ENCODE peak calls at places on chromosomes 12 and 14, in four cellular contexts. R is mesendoderm, L is H9, V is H1. G is an unnamed sample.

GRCh38 chr12:68477906-68478305 is 132.8 kb upstream of the RAP1B start:
- DNase-seq in R (no peak), L (no peak), V (no peak), G (no peak)

GRCh38 chr12:102356690-102357089 is 123.7 kb downstream of the IGF1 start:
- DNase-seq in R (no peak), L (no peak), V (no peak), G (no peak)

GRCh38 chr12:53076461-53076860 is 2.7 kb downstream of the SPRYD3 start:
- DNase-seq in R (no peak), L (no peak), V (no peak), G (no peak)

GRCh38 chr12:106774808-106775524 is 484 bp downstream of the RIC8B start:
- DNase-seq in R (no peak), L (no peak), V (no peak), G (no peak)

GRCh38 chr12:93793983-93794382 is 116.8 kb downstream of the CRADD start:
- DNase-seq in R (no peak), L (no peak), V (no peak), G (peak)

GRCh38 chr12:121570467-121571283 is 10.1 kb downstream of the KDM2B start:
- DNase-seq in R (no peak), L (no peak), V (no peak), G (peak)

GRCh38 chr14:40417777-40418401 is 985.7 kb upstream of the FBXO33 start:
- DNase-seq in R (peak), L (peak), V (peak), G (no peak)

GRCh38 chr14:77186911-77187648 is 5.5 kb downstream of the TMEM63C start:
- DNase-seq in R (peak), L (no peak), V (no peak), G (peak)

GRCh38 chr14:35576856-35577255 is 42.9 kb downstream of the INSM2 start:
- DNase-seq in R (no peak), L (no peak), V (no peak), G (no peak)

GRCh38 chr14:52044791-52045522 is 23.9 kb downstream of the NID2 start:
- DNase-seq in R (no peak), L (no peak), V (no peak), G (peak)

GRCh38 chr14:65096323-65097089 is 5.8 kb downstream of the MAX start:
- DNase-seq in R (no peak), L (no peak), V (no peak), G (no peak)

GRCh38 chr12:123928274-123928865 is 44.3 kb downstream of the CCDC92 start:
- DNase-seq in R (no peak), L (no peak), V (no peak), G (no peak)

GRCh38 chr14:70254476-70254961 is 65.8 kb upstream of the SLC8A3 start:
- DNase-seq in R (peak), L (peak), V (no peak), G (peak)

GRCh38 chr14:91211017-91211416 is 33.5 kb downstream of the GPR68 start:
- DNase-seq in R (no peak), L (no peak), V (no peak), G (no peak)

GRCh38 chr14:99122521-99123125 is 149.4 kb downstream of the BCL11B start:
- DNase-seq in R (peak), L (peak), V (no peak), G (no peak)

GRCh38 chr12:48119078-48119833 is at the start of gene PFKM:
- DNase-seq in R (peak), L (peak), V (peak), G (peak)

GRCh38 chr12:45232771-45233372 is 17.0 kb downstream of the ANO6 start:
- DNase-seq in R (peak), L (peak), V (no peak), G (peak)

GRCh38 chr14:105853089-105853906 is 326.9 kb downstream of the TMEM121 start:
- DNase-seq in R (no peak), L (peak), V (no peak), G (no peak)

GRCh38 chr12:2051700-2052625 is 824 bp upstream of the CACNA1C start:
- DNase-seq in R (no peak), L (no peak), V (no peak), G (no peak)

GRCh38 chr14:56112781-56113180 is 5.4 kb upstream of the PELI2 start:
- DNase-seq in R (no peak), L (no peak), V (no peak), G (no peak)

GRCh38 chr12:51405801-51406207 is 14.6 kb upstream of the GALNT6 start:
- DNase-seq in R (no peak), L (no peak), V (no peak), G (no peak)

GRCh38 chr12:88310069-88310468 is 168.0 kb downstream of the TMTC3 start:
- DNase-seq in R (no peak), L (no peak), V (no peak), G (peak)

GRCh38 chr14:64193821-64194220 is 100.3 kb downstream of the ESR2 start:
- DNase-seq in R (peak), L (no peak), V (no peak), G (no peak)

GRCh38 chr14:54366726-54367707 is 29.8 kb upstream of the CDKN3 start:
- DNase-seq in R (peak), L (peak), V (no peak), G (peak)

GRCh38 chr14:64026600-64026999 is 173.8 kb downstream of the SYNE2 start:
- DNase-seq in R (no peak), L (no peak), V (no peak), G (no peak)

GRCh38 chr14:72615511-72616121 is 278.3 kb downstream of the DPF3 start:
- DNase-seq in R (peak), L (no peak), V (no peak), G (peak)

DNA sequence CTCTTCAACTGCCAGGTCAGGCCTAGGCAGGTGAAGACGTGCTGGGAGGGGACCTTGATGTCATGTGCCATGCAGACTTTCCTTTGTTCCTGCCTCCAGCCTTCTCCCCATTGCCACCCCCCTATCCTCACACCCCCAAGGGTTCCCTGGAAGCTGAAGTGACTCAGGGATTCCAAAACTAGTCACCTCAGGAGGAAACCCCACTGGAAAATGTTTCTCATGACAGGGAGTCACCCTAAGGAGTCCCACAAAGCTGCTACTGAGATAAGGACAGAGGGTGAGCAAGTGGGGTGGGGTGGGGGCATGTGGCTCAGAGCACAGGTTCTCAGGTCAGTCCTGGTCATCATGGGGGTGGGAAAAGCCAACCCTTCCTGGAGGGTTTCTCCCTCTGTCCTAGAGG is 2.4 kb upstream of the IL25 start:
- DNase-seq in R (no peak), L (no peak), V (no peak), G (no peak)
- H4K5ac ChIP-seq in R (no peak), L (no peak), V (no peak), G (no peak)

GRCh38 chr14:101408077-101408831 is 153.0 kb upstream of the DIO3 start:
- DNase-seq in R (no peak), L (no peak), V (no peak), G (peak)

GRCh38 chr14:101407328-101407727 is 154.0 kb upstream of the DIO3 start:
- DNase-seq in R (no peak), L (no peak), V (no peak), G (no peak)

GRCh38 chr14:101411151-101411550 is 150.1 kb upstream of the DIO3 start:
- DNase-seq in R (no peak), L (no peak), V (no peak), G (no peak)

GRCh38 chr14:101410126-101410525 is 151.2 kb upstream of the DIO3 start:
- DNase-seq in R (peak), L (no peak), V (no peak), G (no peak)

GRCh38 chr14:101409006-101409543 is 152.2 kb upstream of the DIO3 start:
- DNase-seq in R (no peak), L (no peak), V (no peak), G (no peak)
- H4K5ac ChIP-seq in R (no peak), L (no peak), V (no peak), G (no peak)

GRCh38 chr14:103574707-103575285 is 12.0 kb downstream of the COA8 start:
- DNase-seq in R (no peak), L (no peak), V (no peak), G (no peak)
- H4K5ac ChIP-seq in R (no peak), L (no peak), V (no peak), G (no peak)

GRCh38 chr14:100844082-100844408 is 18.1 kb downstream of the MEG3 start:
- DNase-seq in R (no peak), L (no peak), V (no peak), G (no peak)

GRCh38 chr14:100844846-100845245 is 18.9 kb downstream of the MEG3 start:
- DNase-seq in R (no peak), L (no peak), V (no peak), G (no peak)

GRCh38 chr14:100842799-100843198 is 16.9 kb downstream of the MEG3 start:
- DNase-seq in R (no peak), L (no peak), V (no peak), G (peak)

GRCh38 chr14:100846309-100846859 is 20.5 kb downstream of the MEG3 start:
- DNase-seq in R (no peak), L (no peak), V (no peak), G (no peak)

DNA sequence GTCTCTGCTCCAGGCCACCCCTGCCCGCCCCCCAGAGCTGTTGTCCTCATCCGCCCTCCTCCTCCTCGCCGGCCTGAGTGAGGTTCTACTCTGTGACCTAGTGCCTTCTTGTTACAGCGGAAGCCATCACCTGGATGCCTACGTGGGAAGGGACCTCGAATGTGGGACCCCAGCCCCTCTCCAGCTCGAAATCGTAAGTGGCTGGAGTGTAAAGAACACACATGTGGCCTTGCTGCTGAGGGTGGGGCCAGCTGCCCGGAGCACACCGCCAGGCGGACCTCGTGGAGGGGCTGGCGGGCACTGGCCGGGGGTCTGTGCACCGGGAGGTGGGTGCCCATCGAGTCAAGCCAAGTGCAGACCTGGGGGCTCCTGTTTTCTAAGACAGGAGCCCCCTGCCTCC is 19.4 kb downstream of the MEG3 start:
- DNase-seq in R (no peak), L (no peak), V (no peak), G (no peak)
- H4K5ac ChIP-seq in R (no peak), L (no peak), V (no peak), G (no peak)

DNA sequence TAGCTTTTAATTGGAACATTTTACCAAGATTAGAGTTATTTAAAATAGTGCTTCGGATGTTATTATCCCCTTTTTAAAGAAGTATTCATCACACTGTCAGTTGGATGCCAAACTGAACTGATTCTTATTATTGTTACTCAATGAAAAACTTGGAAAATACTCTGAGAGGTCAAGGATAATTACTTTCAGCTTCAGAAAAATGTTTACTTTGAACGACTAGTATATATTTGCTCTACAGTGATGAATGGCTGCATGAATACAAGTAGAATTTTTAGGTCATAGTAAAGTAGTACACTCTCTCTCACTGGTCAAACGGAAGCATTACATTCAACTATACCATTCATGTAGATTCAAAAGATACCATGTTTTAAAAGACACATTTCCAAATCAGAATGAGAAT is 269.2 kb downstream of the CCDC91 start:
- DNase-seq in R (no peak), L (no peak), V (no peak), G (no peak)
- H4K5ac ChIP-seq in R (no peak), L (no peak), V (peak), G (no peak)

GRCh38 chr12:77347009-77347408 is 281.6 kb upstream of the E2F7 start:
- DNase-seq in R (no peak), L (no peak), V (no peak), G (no peak)

GRCh38 chr12:77357654-77358053 is 292.3 kb upstream of the E2F7 start:
- DNase-seq in R (no peak), L (no peak), V (no peak), G (no peak)

GRCh38 chr12:77349703-77350102 is 284.3 kb upstream of the E2F7 start:
- DNase-seq in R (no peak), L (no peak), V (no peak), G (no peak)

GRCh38 chr12:77354766-77355362 is 289.5 kb upstream of the E2F7 start:
- DNase-seq in R (no peak), L (no peak), V (no peak), G (peak)

GRCh38 chr12:77352941-77353340 is 287.6 kb upstream of the E2F7 start:
- DNase-seq in R (no peak), L (no peak), V (no peak), G (no peak)
- H4K5ac ChIP-seq in R (no peak), L (no peak), V (no peak), G (no peak)

GRCh38 chr14:41419709-41420108 is 187.0 kb upstream of the LRFN5 start:
- DNase-seq in R (no peak), L (no peak), V (no peak), G (no peak)
- H4K5ac ChIP-seq in R (no peak), L (no peak), V (no peak), G (no peak)

GRCh38 chr12:22116376-22116775 is 70.4 kb downstream of the CMAS start:
- DNase-seq in R (no peak), L (no peak), V (no peak), G (no peak)
- H4K5ac ChIP-seq in R (no peak), L (no peak), V (no peak), G (no peak)

GRCh38 chr12:130496516-130497120 is 158.9 kb downstream of the PIWIL1 start:
- DNase-seq in R (no peak), L (no peak), V (no peak), G (no peak)

GRCh38 chr12:130499474-130499873 is 161.8 kb downstream of the PIWIL1 start:
- DNase-seq in R (peak), L (no peak), V (no peak), G (no peak)

GRCh38 chr12:130497331-130497730 is 159.6 kb downstream of the PIWIL1 start:
- DNase-seq in R (no peak), L (no peak), V (no peak), G (no peak)

GRCh38 chr12:130498589-130499385 is 161.1 kb downstream of the PIWIL1 start:
- DNase-seq in R (no peak), L (no peak), V (no peak), G (no peak)

GRCh38 chr12:130497991-130498390 is 160.3 kb downstream of the PIWIL1 start:
- DNase-seq in R (no peak), L (no peak), V (no peak), G (no peak)
- H4K5ac ChIP-seq in R (no peak), L (no peak), V (no peak), G (no peak)

G was measured in IMR-90.